ENCODE peak calls at places on chromosomes 13 and 19, in six cellular contexts. One of them, this sample, is unnamed.

GRCh38 chr19:16957151-16957662 is 68.4 kb downstream of the F2RL3 start:
- DNase-seq in AG10803: peak; percentile 10
- DNase-seq in psoas muscle: no peak
- DNase-seq in BJ: no peak
- DNase-seq in A673: peak; percentile 76
- DNase-seq in body of pancreas: no peak
- DNase-seq in this sample: peak; percentile 62

GRCh38 chr13:66180806-66181205 is 1049.3 kb downstream of the PCDH9 start:
- DNase-seq in body of pancreas: no peak
- DNase-seq in AG10803: no peak
- DNase-seq in psoas muscle: no peak
- DNase-seq in A673: no peak
- DNase-seq in BJ: no peak
- DNase-seq in this sample: peak; percentile 2

GRCh38 chr13:32428581-32429072 is 697 bp upstream of the N4BP2L1 start:
- DNase-seq in BJ: no peak
- DNase-seq in body of pancreas: no peak
- DNase-seq in AG10803: no peak
- DNase-seq in A673: no peak
- DNase-seq in psoas muscle: no peak
- DNase-seq in this sample: no peak

GRCh38 chr13:35720690-35721554 is 244.4 kb upstream of the MAB21L1 start:
- DNase-seq in psoas muscle: peak; percentile 39
- DNase-seq in BJ: no peak
- DNase-seq in A673: peak; percentile 74
- DNase-seq in AG10803: peak; percentile 67
- DNase-seq in body of pancreas: peak; percentile 33
- DNase-seq in this sample: peak; percentile 29

GRCh38 chr19:35509861-35510625 is 3.4 kb downstream of the DMKN start:
- DNase-seq in BJ: no peak
- DNase-seq in A673: peak; percentile 56
- DNase-seq in AG10803: peak; percentile 23
- DNase-seq in psoas muscle: peak; percentile 67
- DNase-seq in body of pancreas: peak; percentile 92
- DNase-seq in this sample: peak; percentile 26

GRCh38 chr19:30286378-30286777 is 85.8 kb upstream of the ZNF536 start:
- DNase-seq in body of pancreas: no peak
- DNase-seq in AG10803: no peak
- DNase-seq in psoas muscle: no peak
- DNase-seq in BJ: no peak
- DNase-seq in A673: no peak
- DNase-seq in this sample: no peak

GRCh38 chr19:11964496-11964857 is 363 bp upstream of the ZNF763 start:
- DNase-seq in AG10803: no peak
- DNase-seq in body of pancreas: no peak
- DNase-seq in BJ: no peak
- DNase-seq in A673: no peak
- DNase-seq in psoas muscle: peak; percentile 43
- DNase-seq in this sample: no peak

GRCh38 chr13:80558074-80558473 is 217.1 kb upstream of the SPRY2 start:
- DNase-seq in BJ: no peak
- DNase-seq in AG10803: no peak
- DNase-seq in body of pancreas: no peak
- DNase-seq in psoas muscle: no peak
- DNase-seq in A673: no peak
- DNase-seq in this sample: no peak

GRCh38 chr19:42363614-42364346 is 26.3 kb downstream of the CNFN start:
- DNase-seq in AG10803: no peak
- DNase-seq in body of pancreas: no peak
- DNase-seq in psoas muscle: no peak
- DNase-seq in A673: no peak
- DNase-seq in BJ: no peak
- DNase-seq in this sample: no peak

GRCh38 chr13:114004416-114005205 is 30.7 kb upstream of the C13orf46 start:
- DNase-seq in AG10803: no peak
- DNase-seq in body of pancreas: peak; percentile 11
- DNase-seq in A673: no peak
- DNase-seq in BJ: no peak
- DNase-seq in psoas muscle: peak; percentile 30
- DNase-seq in this sample: peak; percentile 97

GRCh38 chr13:23440821-23441608 is 7.5 kb upstream of the SACS start:
- DNase-seq in body of pancreas: no peak
- DNase-seq in psoas muscle: peak; percentile 70
- DNase-seq in BJ: no peak
- DNase-seq in A673: peak; percentile 7
- DNase-seq in AG10803: no peak
- DNase-seq in this sample: no peak

GRCh38 chr13:38979891-38980627 is 10.6 kb downstream of the STOML3 start:
- DNase-seq in psoas muscle: peak; percentile 23
- DNase-seq in A673: no peak
- DNase-seq in body of pancreas: peak; percentile 79
- DNase-seq in BJ: no peak
- DNase-seq in AG10803: peak; percentile 10
- DNase-seq in this sample: peak; percentile 35

GRCh38 chr13:113975416-113975815 is 1.5 kb upstream of the C13orf46 start:
- DNase-seq in AG10803: no peak
- DNase-seq in body of pancreas: peak; percentile 7
- DNase-seq in A673: no peak
- DNase-seq in BJ: no peak
- DNase-seq in psoas muscle: peak; percentile 10
- DNase-seq in this sample: no peak

GRCh38 chr19:1526066-1526778 is 2.3 kb downstream of the PLK5 start:
- DNase-seq in AG10803: no peak
- DNase-seq in body of pancreas: no peak
- DNase-seq in psoas muscle: no peak
- DNase-seq in BJ: no peak
- DNase-seq in A673: no peak
- DNase-seq in this sample: no peak

GRCh38 chr13:56528040-56528760 is 612.5 kb upstream of the PRR20A start:
- DNase-seq in body of pancreas: no peak
- DNase-seq in BJ: no peak
- DNase-seq in AG10803: no peak
- DNase-seq in A673: no peak
- DNase-seq in psoas muscle: no peak
- DNase-seq in this sample: no peak

GRCh38 chr13:32791545-32792172 is 205.4 kb downstream of the PDS5B start:
- DNase-seq in AG10803: peak; percentile 1
- DNase-seq in psoas muscle: no peak
- DNase-seq in A673: no peak
- DNase-seq in body of pancreas: no peak
- DNase-seq in BJ: no peak
- DNase-seq in this sample: peak; percentile 31

GRCh38 chr19:47427241-47428176 is 8.2 kb upstream of the MEIS3 start:
- DNase-seq in AG10803: peak; percentile 32
- DNase-seq in A673: peak; percentile 81
- DNase-seq in psoas muscle: no peak
- DNase-seq in body of pancreas: peak; percentile 65
- DNase-seq in BJ: no peak
- DNase-seq in this sample: peak; percentile 57

GRCh38 chr19:8695911-8696310 is 2.7 kb downstream of the ACTL9 start:
- DNase-seq in psoas muscle: no peak
- DNase-seq in BJ: no peak
- DNase-seq in AG10803: no peak
- DNase-seq in A673: no peak
- DNase-seq in body of pancreas: no peak
- DNase-seq in this sample: no peak

GRCh38 chr19:48442116-48443035 is 3.4 kb upstream of the GRWD1 start:
- DNase-seq in BJ: no peak
- DNase-seq in body of pancreas: no peak
- DNase-seq in psoas muscle: no peak
- DNase-seq in AG10803: no peak
- DNase-seq in A673: no peak
- DNase-seq in this sample: no peak

GRCh38 chr19:48444129-48444932 is 1.5 kb upstream of the GRWD1 start:
- DNase-seq in A673: no peak
- DNase-seq in BJ: no peak
- DNase-seq in AG10803: no peak
- DNase-seq in psoas muscle: no peak
- DNase-seq in body of pancreas: no peak
- DNase-seq in this sample: no peak

GRCh38 chr19:48443731-48444128 is 2.1 kb upstream of the GRWD1 start:
- DNase-seq in BJ: no peak
- DNase-seq in psoas muscle: no peak
- DNase-seq in AG10803: no peak
- DNase-seq in A673: no peak
- DNase-seq in body of pancreas: no peak
- DNase-seq in this sample: no peak

GRCh38 chr19:48444933-48445194 is 919 bp upstream of the GRWD1 start:
- DNase-seq in A673: peak; percentile 69
- DNase-seq in body of pancreas: no peak
- DNase-seq in psoas muscle: no peak
- DNase-seq in BJ: no peak
- DNase-seq in AG10803: no peak
- DNase-seq in this sample: no peak

DNA sequence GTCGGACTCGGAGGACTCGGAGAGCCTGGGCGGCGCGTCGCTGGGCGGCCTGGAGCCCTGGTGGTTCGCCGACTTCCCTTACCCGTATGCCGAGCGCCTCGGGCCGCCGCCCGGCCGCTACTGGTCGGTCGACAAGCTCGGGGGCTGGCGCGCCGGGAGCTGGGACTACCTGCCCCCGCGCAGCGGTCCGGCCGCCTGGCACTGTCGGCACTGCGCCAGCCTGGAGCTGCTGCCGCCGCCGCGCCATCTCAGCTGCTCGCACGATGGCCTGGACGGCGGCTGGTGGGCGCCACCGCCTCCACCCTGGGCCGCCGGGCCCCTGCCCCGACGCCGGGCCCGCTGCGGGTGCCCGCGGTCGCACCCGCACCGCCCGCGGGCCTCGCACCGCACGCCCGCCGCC is 2.5 kb upstream of the GRWD1 start:
- DNase-seq in A673: peak; percentile 41
- DNase-seq in AG10803: no peak
- DNase-seq in psoas muscle: no peak
- DNase-seq in body of pancreas: peak; percentile 57
- DNase-seq in BJ: no peak
- DNase-seq in this sample: no peak
- H3K4me3 ChIP-seq in A673: peak overlapping the region; percentile 94
- H3K4me3 ChIP-seq in AG10803: no peak overlapping the region
- H3K4me3 ChIP-seq in psoas muscle: peak overlapping the region; percentile 45
- H3K4me3 ChIP-seq in body of pancreas: no peak overlapping the region
- H3K4me3 ChIP-seq in BJ: no peak overlapping the region
- H3K4me3 ChIP-seq in this sample: no peak overlapping the region

GRCh38 chr13:110360598-110360997 is 53.5 kb downstream of the COL4A2 start:
- DNase-seq in BJ: no peak
- DNase-seq in AG10803: no peak
- DNase-seq in body of pancreas: no peak
- DNase-seq in A673: peak; percentile 31
- DNase-seq in psoas muscle: no peak
- DNase-seq in this sample: no peak

GRCh38 chr13:110361365-110361911 is 54.4 kb downstream of the COL4A2 start:
- DNase-seq in psoas muscle: peak; percentile 66
- DNase-seq in A673: no peak
- DNase-seq in AG10803: peak; percentile 99
- DNase-seq in body of pancreas: peak; percentile 40
- DNase-seq in BJ: no peak
- DNase-seq in this sample: peak; percentile 93

GRCh38 chr13:110364081-110364480 is 57.0 kb downstream of the COL4A2 start:
- DNase-seq in BJ: no peak
- DNase-seq in A673: no peak
- DNase-seq in psoas muscle: no peak
- DNase-seq in body of pancreas: no peak
- DNase-seq in AG10803: no peak
- DNase-seq in this sample: peak; percentile 39

GRCh38 chr13:110365876-110366275 is 58.8 kb downstream of the COL4A2 start:
- DNase-seq in BJ: no peak
- DNase-seq in A673: no peak
- DNase-seq in AG10803: no peak
- DNase-seq in body of pancreas: no peak
- DNase-seq in psoas muscle: no peak
- DNase-seq in this sample: peak; percentile 62

DNA sequence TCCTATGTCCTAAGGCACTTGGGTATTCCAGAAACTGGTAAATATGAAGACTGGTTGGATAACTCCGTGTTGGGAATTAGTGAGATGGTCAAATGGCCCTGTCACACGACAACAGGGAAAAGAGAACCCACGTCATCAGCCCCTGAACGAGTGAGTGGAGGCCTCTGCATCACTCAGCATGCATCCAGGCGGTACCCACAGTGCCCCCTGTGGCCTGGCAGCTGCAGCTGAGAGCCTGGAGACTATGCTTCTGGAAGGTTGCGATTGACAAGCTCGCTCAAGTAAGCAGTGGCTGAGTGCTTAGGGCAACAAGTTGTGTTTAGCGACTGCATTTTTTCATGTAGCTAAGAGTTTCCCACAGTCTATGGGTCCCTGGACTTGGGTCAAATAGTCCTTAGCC is 55.9 kb downstream of the COL4A2 start:
- DNase-seq in psoas muscle: no peak
- DNase-seq in BJ: no peak
- DNase-seq in AG10803: no peak
- DNase-seq in A673: peak; percentile 22
- DNase-seq in body of pancreas: no peak
- DNase-seq in this sample: no peak
- TF ChIP-seq CTCF in psoas muscle: no peak
- TF ChIP-seq CTCF in BJ: peak; percentile 20
- TF ChIP-seq CTCF in AG10803: no peak
- TF ChIP-seq CTCF in A673: peak; percentile 54
- TF ChIP-seq CTCF in body of pancreas: no peak
- TF ChIP-seq CTCF in this sample: peak; percentile 41

GRCh38 chr19:6723738-6724137 is 3.3 kb upstream of the C3 start:
- DNase-seq in A673: no peak
- DNase-seq in body of pancreas: no peak
- DNase-seq in BJ: no peak
- DNase-seq in AG10803: peak; percentile 29
- DNase-seq in psoas muscle: no peak
- DNase-seq in this sample: no peak
- H3K4me3 ChIP-seq in A673: no peak overlapping the region
- H3K4me3 ChIP-seq in body of pancreas: no peak overlapping the region
- H3K4me3 ChIP-seq in BJ: no peak overlapping the region
- H3K4me3 ChIP-seq in AG10803: no peak overlapping the region
- H3K4me3 ChIP-seq in psoas muscle: no peak overlapping the region
- H3K4me3 ChIP-seq in this sample: no peak overlapping the region

DNA sequence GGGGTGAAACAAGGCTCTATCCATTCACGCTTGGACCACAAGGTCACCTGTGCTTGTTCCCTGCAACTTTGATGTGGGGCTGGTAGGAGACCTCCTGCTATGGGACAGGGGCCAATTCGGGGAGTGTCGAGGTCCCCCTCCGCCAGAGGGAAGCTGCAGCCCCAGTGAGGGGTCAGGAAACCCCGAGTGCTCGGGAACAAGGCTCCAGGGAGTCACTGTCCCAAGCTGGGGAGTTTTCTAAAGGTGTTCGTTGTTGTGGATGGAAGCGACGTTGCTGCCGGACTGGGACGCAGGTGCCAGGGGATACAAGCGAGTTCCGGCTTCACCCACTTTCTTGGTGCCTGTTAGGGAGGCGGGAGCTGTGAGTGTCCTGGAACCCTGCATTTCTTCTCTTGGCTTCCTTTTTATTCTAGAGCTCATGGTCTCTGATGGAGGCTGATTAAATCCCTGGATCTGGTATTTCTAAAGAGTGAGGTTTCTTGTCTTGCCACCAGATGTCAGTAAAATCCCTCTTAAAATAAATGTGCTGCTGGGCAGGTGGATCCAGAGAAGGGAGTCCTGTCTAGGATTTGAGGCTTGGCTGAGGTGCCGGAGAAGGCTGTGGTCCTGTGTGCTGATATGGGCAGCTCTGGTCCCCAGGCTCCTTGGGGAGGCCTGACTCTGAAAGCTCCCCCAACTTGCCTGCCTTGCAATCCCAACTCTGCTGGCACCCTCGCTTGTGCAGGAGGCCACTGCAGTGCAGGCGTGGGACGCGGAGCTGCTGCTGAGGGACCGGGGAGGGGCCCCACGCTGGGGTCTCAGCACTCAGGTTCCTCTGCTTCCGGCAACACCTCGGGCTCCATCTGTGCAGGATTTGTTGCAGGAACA is 153.9 kb downstream of the TEX29 start:
- DNase-seq in psoas muscle: no peak
- DNase-seq in AG10803: peak; percentile 47
- DNase-seq in A673: peak; percentile 70
- DNase-seq in body of pancreas: no peak
- DNase-seq in BJ: no peak
- DNase-seq in this sample: peak; percentile 55
- TF ChIP-seq CTCF in psoas muscle: peak; percentile 55
- TF ChIP-seq CTCF in AG10803: peak; percentile 68
- TF ChIP-seq CTCF in A673: peak; percentile 59
- TF ChIP-seq CTCF in body of pancreas: peak; percentile 83
- TF ChIP-seq CTCF in BJ: peak; percentile 48
- TF ChIP-seq CTCF in this sample: peak; percentile 54

This sample was measured in fibroblast of villous mesenchyme.